ENCODE peak calls at places on chromosomes 2 and 18, in four cellular contexts. P is K562, I is WTC11, F is SK-N-SH. A is an unnamed sample.
A peak's percentile ranks its signal among the peaks of the same experiment; 100 is the strongest.

GRCh38 chr2:25279091-25279651 is 62.6 kb downstream of the DNMT3A start:
- DNase-seq in P (no peak), I (no peak), F (no peak), A (no peak)

GRCh38 chr2:214679736-214680135 is 129.7 kb downstream of the BARD1 start:
- DNase-seq in I (no peak), F (no peak), P (no peak), A (no peak)

GRCh38 chr2:162768646-162769045 is 69.9 kb downstream of the KCNH7 start:
- DNase-seq in F (no peak), P (no peak), I (no peak), A (no peak)

GRCh38 chr2:13923823-13924222 is 708.7 kb upstream of the LRATD1 start:
- DNase-seq in P (no peak), F (no peak), I (no peak), A (no peak)

GRCh38 chr18:44960580-44960979 is 279.9 kb downstream of the SETBP1 start:
- DNase-seq in I (no peak), F (no peak), P (no peak), A (no peak)

GRCh38 chr2:75602724-75603342 is 42.1 kb upstream of the EVA1A start:
- DNase-seq in I (no peak), F (no peak), P (no peak), A (no peak)

GRCh38 chr2:32377928-32378327 is 21.1 kb downstream of the BIRC6 start:
- DNase-seq in I (no peak), F (no peak), P (no peak), A (no peak)

GRCh38 chr18:34976899-34977786 is 64.1 kb upstream of the MAPRE2 start:
- DNase-seq in I (peak; percentile 86), F (peak; percentile 86), P (peak; percentile 59), A (peak; percentile 89)

GRCh38 chr2:236169741-236170654 is 1.8 kb upstream of the GBX2 start:
- DNase-seq in P (no peak), F (peak; percentile 49), I (peak; percentile 47), A (peak; percentile 62)

GRCh38 chr18:63292844-63293683 is 26.5 kb downstream of the BCL2 start:
- DNase-seq in P (no peak), F (no peak), I (no peak), A (no peak)

GRCh38 chr2:161913865-161914264 is 160.2 kb downstream of the DPP4 start:
- DNase-seq in I (no peak), F (no peak), P (no peak), A (no peak)

GRCh38 chr18:2657043-2657512 is 1.6 kb downstream of the SMCHD1 start:
- DNase-seq in F (no peak), I (no peak), P (no peak), A (no peak)

GRCh38 chr2:205546417-205546816 is 135.9 kb upstream of the NRP2 start:
- DNase-seq in I (no peak), F (no peak), P (no peak), A (no peak)

GRCh38 chr2:71631411-71631931 is 178.1 kb downstream of the DYSF start:
- DNase-seq in I (no peak), P (no peak), F (no peak), A (no peak)

GRCh38 chr2:233353769-233354499 is at the start of gene DGKD:
- DNase-seq in I (peak; percentile 65), P (peak; percentile 89), F (peak; percentile 99), A (peak; percentile 84)

GRCh38 chr18:42156266-42156665 is 201.2 kb downstream of the PIK3C3 start:
- DNase-seq in F (no peak), P (no peak), I (no peak), A (no peak)

GRCh38 chr2:124112966-124113365 is 87.9 kb downstream of the CNTNAP5 start:
- DNase-seq in P (no peak), I (no peak), F (no peak), A (no peak)

GRCh38 chr2:15302154-15302553 is 259.0 kb downstream of the NBAS start:
- DNase-seq in P (peak; percentile 66), I (no peak), F (no peak), A (no peak)

GRCh38 chr2:64325477-64325851 is 128.5 kb upstream of the LGALSL start:
- DNase-seq in I (no peak), P (no peak), F (no peak), A (no peak)

GRCh38 chr18:21914739-21915319 is 174.2 kb downstream of the MIB1 start:
- DNase-seq in P (peak; percentile 44), F (peak; percentile 31), I (peak; percentile 44), A (no peak)

GRCh38 chr2:97355887-97356286 is 233.8 kb downstream of the ANKRD36B start:
- DNase-seq in P (no peak), F (peak; percentile 5), I (peak; percentile 17), A (no peak)

GRCh38 chr2:24207359-24207758 is 32.5 kb downstream of the FAM228A start:
- DNase-seq in P (no peak), I (no peak), F (no peak), A (no peak)

GRCh38 chr2:24208490-24208889 is 33.6 kb downstream of the FAM228A start:
- DNase-seq in F (no peak), I (no peak), P (no peak), A (no peak)

GRCh38 chr2:24204505-24204904 is 29.7 kb downstream of the FAM228A start:
- DNase-seq in P (no peak), F (no peak), I (no peak), A (no peak)

GRCh38 chr2:24206242-24206641 is 31.4 kb downstream of the FAM228A start:
- DNase-seq in P (no peak), I (no peak), F (no peak), A (no peak)

GRCh38 chr2:24206714-24207113 is 31.9 kb downstream of the FAM228A start:
- DNase-seq in F (no peak), P (no peak), I (no peak), A (no peak)
- TF ChIP-seq TEAD4 in F (no peak), P (no peak), I (no peak), A (no peak)

GRCh38 chr2:43031471-43032224 is 194.8 kb downstream of the ZFP36L2 start:
- DNase-seq in F (no peak), P (no peak), I (no peak), A (no peak)
- TF ChIP-seq TEAD4 in F (no peak), P (no peak), I (no peak), A (no peak)

GRCh38 chr18:70491734-70492348 is 203.0 kb downstream of the SOCS6 start:
- DNase-seq in P (peak; percentile 30), I (peak; percentile 71), F (peak; percentile 55), A (peak; percentile 83)
- TF ChIP-seq TEAD4 in P (no peak), I (no peak), F (no peak), A (peak; percentile 65)

GRCh38 chr2:219468410-219469185 is 30.1 kb upstream of the GMPPA start:
- DNase-seq in P (no peak), I (no peak), F (no peak), A (no peak)

GRCh38 chr2:219467736-219468075 is 31.0 kb upstream of the GMPPA start:
- DNase-seq in P (no peak), I (no peak), F (no peak), A (no peak)

GRCh38 chr2:219466816-219467735 is 31.6 kb upstream of the GMPPA start:
- DNase-seq in F (no peak), P (no peak), I (no peak), A (no peak)

GRCh38 chr2:219464286-219465032 is 29.8 kb downstream of the SPEG start:
- DNase-seq in P (no peak), I (no peak), F (no peak), A (peak; percentile 42)

DNA sequence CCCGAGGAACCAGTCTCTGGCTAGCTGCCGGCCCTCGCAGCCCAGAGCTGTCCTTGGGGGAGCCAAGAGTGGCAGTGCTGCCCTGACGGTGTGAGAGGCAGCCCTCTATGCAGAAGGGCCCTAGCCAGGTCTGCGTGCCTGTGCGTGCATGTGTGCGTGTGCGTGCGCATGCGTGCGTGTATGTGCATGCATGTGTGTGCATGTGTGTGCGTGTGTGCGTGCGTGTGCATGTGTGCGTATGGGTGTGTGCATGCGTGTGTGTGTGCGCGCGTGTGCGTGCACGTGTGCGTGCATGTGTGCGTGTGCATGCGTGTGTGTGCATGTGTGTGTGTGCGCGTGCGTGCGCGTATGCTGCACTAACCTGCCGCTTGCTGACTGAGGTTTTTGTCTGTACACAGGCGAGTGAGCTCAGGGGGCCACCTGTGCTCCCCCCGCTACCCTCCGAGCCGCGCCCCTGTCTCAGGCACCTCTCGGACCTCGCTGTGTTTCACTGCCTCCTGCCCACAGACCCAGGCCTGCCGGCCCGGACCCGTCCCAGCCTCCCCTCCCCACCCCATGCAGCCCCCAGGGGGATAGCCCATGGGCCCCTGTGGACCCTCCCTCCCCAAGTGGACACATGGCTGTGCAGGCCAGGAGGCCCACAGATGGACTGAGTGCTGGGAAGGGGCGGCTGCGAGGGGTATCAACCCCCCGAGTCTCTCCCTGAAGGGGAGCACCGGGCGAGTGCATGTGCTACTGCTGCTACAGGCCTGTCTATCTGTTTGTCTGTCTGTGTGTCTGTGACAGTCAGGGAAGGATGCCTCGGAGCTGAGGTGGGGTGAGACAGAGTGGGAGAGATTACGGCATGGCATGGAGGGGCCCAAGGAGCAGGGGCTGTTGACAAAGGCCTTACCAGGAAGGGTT is 31.3 kb downstream of the SPEG start:
- DNase-seq in I (no peak), F (no peak), P (no peak), A (no peak)
- TF ChIP-seq TEAD4 in I (no peak), F (no peak), P (no peak), A (no peak)

GRCh38 chr2:37648316-37649011 is 23.0 kb downstream of the CDC42EP3 start:
- DNase-seq in F (no peak), I (no peak), P (no peak), A (no peak)
- TF ChIP-seq TEAD4 in F (no peak), I (no peak), P (no peak), A (no peak)

DNA sequence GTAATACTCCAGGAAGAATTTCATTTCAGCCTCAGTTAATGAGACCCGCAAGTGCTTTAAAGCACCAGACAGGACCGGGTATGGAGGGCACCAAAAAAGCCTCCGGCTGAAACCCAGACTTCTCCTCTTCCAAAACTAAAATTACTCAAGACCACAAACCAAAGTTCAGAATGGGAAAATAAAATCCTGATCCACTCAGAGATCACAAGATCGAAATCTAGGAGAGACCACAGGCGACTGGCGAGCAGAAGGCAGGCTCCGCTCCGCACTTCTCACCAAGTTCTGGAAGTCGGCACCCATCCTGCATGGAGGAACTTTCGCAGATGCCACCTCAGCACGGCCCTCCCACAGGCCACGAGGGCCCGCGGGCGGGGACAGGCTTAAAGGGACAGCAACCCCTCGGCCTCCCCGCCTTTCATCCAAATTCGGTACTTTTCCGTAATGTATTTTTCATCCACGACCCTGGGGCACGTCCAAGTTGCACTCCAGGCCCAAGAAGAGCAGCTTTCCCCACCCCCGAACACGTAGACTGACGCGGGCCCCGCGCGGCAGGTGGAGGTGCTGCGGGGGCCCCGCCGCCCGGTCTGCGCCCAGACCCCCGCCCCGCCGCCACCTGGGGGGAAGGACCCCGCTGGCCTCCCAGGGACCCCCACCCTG is 43.7 kb downstream of the HDLBP start:
- DNase-seq in P (peak; percentile 10), I (peak; percentile 28), F (peak; percentile 78), A (no peak)
- TF ChIP-seq TEAD4 in P (no peak), I (no peak), F (no peak), A (no peak)

GRCh38 chr2:159140070-159140774 is 146.3 kb downstream of the WDSUB1 start:
- DNase-seq in I (no peak), P (no peak), F (no peak), A (no peak)
- TF ChIP-seq TEAD4 in I (no peak), P (no peak), F (no peak), A (no peak)

A was measured in H1.